ENCODE peak calls at places on chromosomes 4 and X, in eight cellular contexts. One of them, this sample, is unnamed.

GRCh38 chr4:40687676-40688389 is 58.2 kb upstream of the RBM47 start:
- DNase-seq in DMS 273 treated with DMSO at 0.1 percent for 48 hours: no peak
- DNase-seq in progenitor cell of endocrine pancreas: no peak
- DNase-seq in Kasumi-1: no peak
- DNase-seq in NCI-H2081: no peak
- DNase-seq in naive thymus-derived CD4-positive, alpha-beta T cell: no peak
- DNase-seq in SK-N-MC: no peak
- DNase-seq in lung microvascular endothelial cell: no peak
- DNase-seq in this sample: no peak

GRCh38 chr4:122632396-122633143 is 11.7 kb upstream of the IL21 start:
- DNase-seq in DMS 273 treated with DMSO at 0.1 percent for 48 hours: no peak
- DNase-seq in progenitor cell of endocrine pancreas: no peak
- DNase-seq in Kasumi-1: no peak
- DNase-seq in NCI-H2081: peak; percentile 7
- DNase-seq in naive thymus-derived CD4-positive, alpha-beta T cell: no peak
- DNase-seq in SK-N-MC: no peak
- DNase-seq in lung microvascular endothelial cell: no peak
- DNase-seq in this sample: no peak

GRCh38 chr4:8199594-8200301 is 658 bp downstream of the SH3TC1 start:
- DNase-seq in DMS 273 treated with DMSO at 0.1 percent for 48 hours: no peak
- DNase-seq in progenitor cell of endocrine pancreas: no peak
- DNase-seq in Kasumi-1: no peak
- DNase-seq in NCI-H2081: no peak
- DNase-seq in naive thymus-derived CD4-positive, alpha-beta T cell: peak; percentile 25
- DNase-seq in SK-N-MC: no peak
- DNase-seq in lung microvascular endothelial cell: peak; percentile 67
- DNase-seq in this sample: no peak

GRCh38 chrX:101759000-101759399 is 99.3 kb upstream of the ARMCX2 start:
- DNase-seq in DMS 273 treated with DMSO at 0.1 percent for 48 hours: no peak
- DNase-seq in progenitor cell of endocrine pancreas: no peak
- DNase-seq in Kasumi-1: peak; percentile 28
- DNase-seq in NCI-H2081: no peak
- DNase-seq in naive thymus-derived CD4-positive, alpha-beta T cell: peak; percentile 40
- DNase-seq in SK-N-MC: no peak
- DNase-seq in lung microvascular endothelial cell: peak; percentile 34
- DNase-seq in this sample: peak; percentile 19

GRCh38 chr4:5500165-5500564 is 208.2 kb downstream of the EVC2 start:
- DNase-seq in DMS 273 treated with DMSO at 0.1 percent for 48 hours: no peak
- DNase-seq in progenitor cell of endocrine pancreas: no peak
- DNase-seq in Kasumi-1: no peak
- DNase-seq in NCI-H2081: no peak
- DNase-seq in naive thymus-derived CD4-positive, alpha-beta T cell: no peak
- DNase-seq in SK-N-MC: no peak
- DNase-seq in lung microvascular endothelial cell: no peak
- DNase-seq in this sample: no peak

GRCh38 chrX:103878466-103879151 is 46.6 kb upstream of the RAB9B start:
- DNase-seq in DMS 273 treated with DMSO at 0.1 percent for 48 hours: no peak
- DNase-seq in progenitor cell of endocrine pancreas: no peak
- DNase-seq in Kasumi-1: no peak
- DNase-seq in NCI-H2081: no peak
- DNase-seq in naive thymus-derived CD4-positive, alpha-beta T cell: no peak
- DNase-seq in SK-N-MC: no peak
- DNase-seq in lung microvascular endothelial cell: peak; percentile 2
- DNase-seq in this sample: no peak

GRCh38 chr4:136651278-136651667 is 881.0 kb downstream of the PCDH18 start:
- DNase-seq in DMS 273 treated with DMSO at 0.1 percent for 48 hours: no peak
- DNase-seq in progenitor cell of endocrine pancreas: no peak
- DNase-seq in Kasumi-1: no peak
- DNase-seq in NCI-H2081: no peak
- DNase-seq in naive thymus-derived CD4-positive, alpha-beta T cell: no peak
- DNase-seq in SK-N-MC: no peak
- DNase-seq in lung microvascular endothelial cell: no peak
- DNase-seq in this sample: no peak

GRCh38 chr4:121182296-121182695 is 18.2 kb upstream of the TNIP3 start:
- DNase-seq in DMS 273 treated with DMSO at 0.1 percent for 48 hours: no peak
- DNase-seq in progenitor cell of endocrine pancreas: no peak
- DNase-seq in Kasumi-1: peak; percentile 59
- DNase-seq in NCI-H2081: no peak
- DNase-seq in naive thymus-derived CD4-positive, alpha-beta T cell: peak; percentile 77
- DNase-seq in SK-N-MC: no peak
- DNase-seq in lung microvascular endothelial cell: no peak
- DNase-seq in this sample: no peak

GRCh38 chr4:186554485-186554884 is 882 bp downstream of the MTNR1A start:
- DNase-seq in DMS 273 treated with DMSO at 0.1 percent for 48 hours: no peak
- DNase-seq in progenitor cell of endocrine pancreas: no peak
- DNase-seq in Kasumi-1: no peak
- DNase-seq in NCI-H2081: peak; percentile 20
- DNase-seq in naive thymus-derived CD4-positive, alpha-beta T cell: no peak
- DNase-seq in SK-N-MC: no peak
- DNase-seq in lung microvascular endothelial cell: no peak
- DNase-seq in this sample: no peak

GRCh38 chr4:158164849-158165248 is 8.0 kb downstream of the GASK1B start:
- DNase-seq in DMS 273 treated with DMSO at 0.1 percent for 48 hours: no peak
- DNase-seq in progenitor cell of endocrine pancreas: no peak
- DNase-seq in Kasumi-1: no peak
- DNase-seq in NCI-H2081: no peak
- DNase-seq in naive thymus-derived CD4-positive, alpha-beta T cell: no peak
- DNase-seq in SK-N-MC: no peak
- DNase-seq in lung microvascular endothelial cell: no peak
- DNase-seq in this sample: no peak

GRCh38 chr4:156815717-156816319 is 155.8 kb downstream of the PDGFC start:
- DNase-seq in DMS 273 treated with DMSO at 0.1 percent for 48 hours: peak; percentile 54
- DNase-seq in progenitor cell of endocrine pancreas: no peak
- DNase-seq in Kasumi-1: no peak
- DNase-seq in NCI-H2081: peak; percentile 81
- DNase-seq in naive thymus-derived CD4-positive, alpha-beta T cell: no peak
- DNase-seq in SK-N-MC: peak; percentile 24
- DNase-seq in lung microvascular endothelial cell: no peak
- DNase-seq in this sample: peak; percentile 70

GRCh38 chrX:85024044-85024443 is 20.4 kb downstream of the APOOL start:
- DNase-seq in DMS 273 treated with DMSO at 0.1 percent for 48 hours: no peak
- DNase-seq in progenitor cell of endocrine pancreas: no peak
- DNase-seq in Kasumi-1: no peak
- DNase-seq in NCI-H2081: no peak
- DNase-seq in naive thymus-derived CD4-positive, alpha-beta T cell: no peak
- DNase-seq in SK-N-MC: no peak
- DNase-seq in lung microvascular endothelial cell: no peak
- DNase-seq in this sample: no peak

GRCh38 chrX:68114573-68115199 is 318.6 kb downstream of the OPHN1 start:
- DNase-seq in DMS 273 treated with DMSO at 0.1 percent for 48 hours: peak; percentile 91
- DNase-seq in progenitor cell of endocrine pancreas: no peak
- DNase-seq in Kasumi-1: peak; percentile 82
- DNase-seq in NCI-H2081: no peak
- DNase-seq in naive thymus-derived CD4-positive, alpha-beta T cell: no peak
- DNase-seq in SK-N-MC: no peak
- DNase-seq in lung microvascular endothelial cell: no peak
- DNase-seq in this sample: no peak

GRCh38 chr4:183903021-183903760 is 1.9 kb upstream of the STOX2 start:
- DNase-seq in DMS 273 treated with DMSO at 0.1 percent for 48 hours: no peak
- DNase-seq in progenitor cell of endocrine pancreas: no peak
- DNase-seq in Kasumi-1: no peak
- DNase-seq in NCI-H2081: no peak
- DNase-seq in naive thymus-derived CD4-positive, alpha-beta T cell: no peak
- DNase-seq in SK-N-MC: no peak
- DNase-seq in lung microvascular endothelial cell: no peak
- DNase-seq in this sample: no peak

GRCh38 chrX:19846995-19847790 is 40.2 kb downstream of the SH3KBP1 start:
- DNase-seq in DMS 273 treated with DMSO at 0.1 percent for 48 hours: no peak
- DNase-seq in progenitor cell of endocrine pancreas: no peak
- DNase-seq in Kasumi-1: peak; percentile 20
- DNase-seq in NCI-H2081: no peak
- DNase-seq in naive thymus-derived CD4-positive, alpha-beta T cell: no peak
- DNase-seq in SK-N-MC: no peak
- DNase-seq in lung microvascular endothelial cell: no peak
- DNase-seq in this sample: no peak

GRCh38 chr4:2261110-2261852 is 628 bp downstream of the MXD4 start:
- DNase-seq in DMS 273 treated with DMSO at 0.1 percent for 48 hours: no peak
- DNase-seq in progenitor cell of endocrine pancreas: no peak
- DNase-seq in Kasumi-1: peak; percentile 20
- DNase-seq in NCI-H2081: peak; percentile 38
- DNase-seq in naive thymus-derived CD4-positive, alpha-beta T cell: peak; percentile 58
- DNase-seq in SK-N-MC: no peak
- DNase-seq in lung microvascular endothelial cell: peak; percentile 65
- DNase-seq in this sample: peak; percentile 36

GRCh38 chr4:2091990-2092652 is 33.0 kb downstream of the NAT8L start:
- DNase-seq in DMS 273 treated with DMSO at 0.1 percent for 48 hours: no peak
- DNase-seq in progenitor cell of endocrine pancreas: no peak
- DNase-seq in Kasumi-1: no peak
- DNase-seq in NCI-H2081: no peak
- DNase-seq in naive thymus-derived CD4-positive, alpha-beta T cell: no peak
- DNase-seq in SK-N-MC: no peak
- DNase-seq in lung microvascular endothelial cell: no peak
- DNase-seq in this sample: no peak

GRCh38 chr4:2484993-2485392 is 16.1 kb downstream of the RNF4 start:
- DNase-seq in DMS 273 treated with DMSO at 0.1 percent for 48 hours: no peak
- DNase-seq in progenitor cell of endocrine pancreas: no peak
- DNase-seq in Kasumi-1: peak; percentile 95
- DNase-seq in NCI-H2081: no peak
- DNase-seq in naive thymus-derived CD4-positive, alpha-beta T cell: peak; percentile 72
- DNase-seq in SK-N-MC: no peak
- DNase-seq in lung microvascular endothelial cell: no peak
- DNase-seq in this sample: no peak

GRCh38 chr4:123397276-123398150 is 918 bp downstream of the SPRY1 start:
- DNase-seq in DMS 273 treated with DMSO at 0.1 percent for 48 hours: peak; percentile 49
- DNase-seq in progenitor cell of endocrine pancreas: peak; percentile 76
- DNase-seq in Kasumi-1: peak; percentile 65
- DNase-seq in NCI-H2081: peak; percentile 46
- DNase-seq in naive thymus-derived CD4-positive, alpha-beta T cell: peak; percentile 37
- DNase-seq in SK-N-MC: no peak
- DNase-seq in lung microvascular endothelial cell: peak; percentile 77
- DNase-seq in this sample: peak; percentile 77

GRCh38 chr4:107578321-107578720 is 141.7 kb downstream of the PAPSS1 start:
- DNase-seq in DMS 273 treated with DMSO at 0.1 percent for 48 hours: no peak
- DNase-seq in progenitor cell of endocrine pancreas: no peak
- DNase-seq in Kasumi-1: no peak
- DNase-seq in NCI-H2081: no peak
- DNase-seq in naive thymus-derived CD4-positive, alpha-beta T cell: no peak
- DNase-seq in SK-N-MC: no peak
- DNase-seq in lung microvascular endothelial cell: no peak
- DNase-seq in this sample: no peak

GRCh38 chrX:109774706-109775105 is 41.6 kb upstream of the ACSL4 start:
- DNase-seq in DMS 273 treated with DMSO at 0.1 percent for 48 hours: no peak
- DNase-seq in progenitor cell of endocrine pancreas: no peak
- DNase-seq in Kasumi-1: no peak
- DNase-seq in NCI-H2081: no peak
- DNase-seq in naive thymus-derived CD4-positive, alpha-beta T cell: no peak
- DNase-seq in SK-N-MC: no peak
- DNase-seq in lung microvascular endothelial cell: no peak
- DNase-seq in this sample: no peak

GRCh38 chr4:85370400-85371032 is 104.4 kb upstream of the ARHGAP24 start:
- DNase-seq in DMS 273 treated with DMSO at 0.1 percent for 48 hours: peak; percentile 12
- DNase-seq in progenitor cell of endocrine pancreas: peak; percentile 16
- DNase-seq in Kasumi-1: peak; percentile 59
- DNase-seq in NCI-H2081: peak; percentile 1
- DNase-seq in naive thymus-derived CD4-positive, alpha-beta T cell: no peak
- DNase-seq in SK-N-MC: peak; percentile 52
- DNase-seq in lung microvascular endothelial cell: peak; percentile 57
- DNase-seq in this sample: no peak

GRCh38 chr4:83569429-83569828 is 33.5 kb downstream of the GPAT3 start:
- DNase-seq in DMS 273 treated with DMSO at 0.1 percent for 48 hours: no peak
- DNase-seq in progenitor cell of endocrine pancreas: no peak
- DNase-seq in Kasumi-1: no peak
- DNase-seq in NCI-H2081: no peak
- DNase-seq in naive thymus-derived CD4-positive, alpha-beta T cell: no peak
- DNase-seq in SK-N-MC: no peak
- DNase-seq in lung microvascular endothelial cell: no peak
- DNase-seq in this sample: no peak

GRCh38 chrX:20066968-20067708 is 49.6 kb downstream of the MAP7D2 start:
- DNase-seq in DMS 273 treated with DMSO at 0.1 percent for 48 hours: peak; percentile 31
- DNase-seq in progenitor cell of endocrine pancreas: no peak
- DNase-seq in Kasumi-1: peak; percentile 50
- DNase-seq in NCI-H2081: peak; percentile 30
- DNase-seq in naive thymus-derived CD4-positive, alpha-beta T cell: peak; percentile 27
- DNase-seq in SK-N-MC: no peak
- DNase-seq in lung microvascular endothelial cell: peak; percentile 58
- DNase-seq in this sample: peak; percentile 11

GRCh38 chr4:125244848-125245450 is 69.8 kb upstream of the FAT4 start:
- DNase-seq in DMS 273 treated with DMSO at 0.1 percent for 48 hours: no peak
- DNase-seq in progenitor cell of endocrine pancreas: no peak
- DNase-seq in Kasumi-1: peak; percentile 36
- DNase-seq in NCI-H2081: no peak
- DNase-seq in naive thymus-derived CD4-positive, alpha-beta T cell: no peak
- DNase-seq in SK-N-MC: no peak
- DNase-seq in lung microvascular endothelial cell: peak; percentile 58
- DNase-seq in this sample: no peak

GRCh38 chr4:5924466-5925125 is 31.7 kb upstream of the CRMP1 start:
- DNase-seq in DMS 273 treated with DMSO at 0.1 percent for 48 hours: no peak
- DNase-seq in progenitor cell of endocrine pancreas: no peak
- DNase-seq in Kasumi-1: no peak
- DNase-seq in NCI-H2081: no peak
- DNase-seq in naive thymus-derived CD4-positive, alpha-beta T cell: no peak
- DNase-seq in SK-N-MC: no peak
- DNase-seq in lung microvascular endothelial cell: no peak
- DNase-seq in this sample: no peak

GRCh38 chr4:53734182-53734581 is 142.9 kb upstream of the LNX1 start:
- DNase-seq in DMS 273 treated with DMSO at 0.1 percent for 48 hours: no peak
- DNase-seq in progenitor cell of endocrine pancreas: no peak
- DNase-seq in Kasumi-1: no peak
- DNase-seq in NCI-H2081: no peak
- DNase-seq in naive thymus-derived CD4-positive, alpha-beta T cell: no peak
- DNase-seq in SK-N-MC: no peak
- DNase-seq in lung microvascular endothelial cell: no peak
- DNase-seq in this sample: no peak

GRCh38 chr4:7708981-7709380 is 230.7 kb downstream of the AFAP1 start:
- DNase-seq in DMS 273 treated with DMSO at 0.1 percent for 48 hours: no peak
- DNase-seq in progenitor cell of endocrine pancreas: no peak
- DNase-seq in Kasumi-1: no peak
- DNase-seq in NCI-H2081: no peak
- DNase-seq in naive thymus-derived CD4-positive, alpha-beta T cell: no peak
- DNase-seq in SK-N-MC: no peak
- DNase-seq in lung microvascular endothelial cell: peak; percentile 10
- DNase-seq in this sample: no peak

GRCh38 chrX:13967636-13968035 is 62.1 kb downstream of the GEMIN8 start:
- DNase-seq in DMS 273 treated with DMSO at 0.1 percent for 48 hours: no peak
- DNase-seq in progenitor cell of endocrine pancreas: no peak
- DNase-seq in Kasumi-1: no peak
- DNase-seq in NCI-H2081: no peak
- DNase-seq in naive thymus-derived CD4-positive, alpha-beta T cell: no peak
- DNase-seq in SK-N-MC: no peak
- DNase-seq in lung microvascular endothelial cell: no peak
- DNase-seq in this sample: no peak

GRCh38 chr4:128461300-128462103 is 173.9 kb upstream of the PGRMC2 start:
- DNase-seq in DMS 273 treated with DMSO at 0.1 percent for 48 hours: no peak
- DNase-seq in progenitor cell of endocrine pancreas: no peak
- DNase-seq in Kasumi-1: no peak
- DNase-seq in NCI-H2081: no peak
- DNase-seq in naive thymus-derived CD4-positive, alpha-beta T cell: no peak
- DNase-seq in SK-N-MC: no peak
- DNase-seq in lung microvascular endothelial cell: peak; percentile 83
- DNase-seq in this sample: no peak

GRCh38 chrX:48715066-48715465 is 18.5 kb downstream of the SUV39H1 start:
- DNase-seq in DMS 273 treated with DMSO at 0.1 percent for 48 hours: peak; percentile 30
- DNase-seq in progenitor cell of endocrine pancreas: no peak
- DNase-seq in Kasumi-1: no peak
- DNase-seq in NCI-H2081: no peak
- DNase-seq in naive thymus-derived CD4-positive, alpha-beta T cell: no peak
- DNase-seq in SK-N-MC: no peak
- DNase-seq in lung microvascular endothelial cell: no peak
- DNase-seq in this sample: no peak

GRCh38 chr4:94582517-94582916 is 130.8 kb downstream of the PDLIM5 start:
- DNase-seq in DMS 273 treated with DMSO at 0.1 percent for 48 hours: no peak
- DNase-seq in progenitor cell of endocrine pancreas: no peak
- DNase-seq in Kasumi-1: no peak
- DNase-seq in NCI-H2081: no peak
- DNase-seq in naive thymus-derived CD4-positive, alpha-beta T cell: no peak
- DNase-seq in SK-N-MC: no peak
- DNase-seq in lung microvascular endothelial cell: peak; percentile 29
- DNase-seq in this sample: no peak

GRCh38 chrX:38346150-38346549 is 6.3 kb upstream of the OTC start:
- DNase-seq in DMS 273 treated with DMSO at 0.1 percent for 48 hours: no peak
- DNase-seq in progenitor cell of endocrine pancreas: no peak
- DNase-seq in Kasumi-1: no peak
- DNase-seq in NCI-H2081: no peak
- DNase-seq in naive thymus-derived CD4-positive, alpha-beta T cell: no peak
- DNase-seq in SK-N-MC: no peak
- DNase-seq in lung microvascular endothelial cell: no peak
- DNase-seq in this sample: no peak

GRCh38 chr4:36676139-36677050 is 395.0 kb downstream of the DTHD1 start:
- DNase-seq in DMS 273 treated with DMSO at 0.1 percent for 48 hours: peak; percentile 43
- DNase-seq in progenitor cell of endocrine pancreas: no peak
- DNase-seq in Kasumi-1: no peak
- DNase-seq in NCI-H2081: no peak
- DNase-seq in naive thymus-derived CD4-positive, alpha-beta T cell: no peak
- DNase-seq in SK-N-MC: no peak
- DNase-seq in lung microvascular endothelial cell: no peak
- DNase-seq in this sample: no peak